ENCODE peak calls at places on chromosome 2, in eight cellular contexts. H is activated T-cell treated with anti-CD3 and anti-CD28 coated beads for 4 hours; V is caudate nucleus; L is CD4-positive, alpha-beta T cell; J is left lung; E is CD8-positive, alpha-beta memory T cell; I is foreskin fibroblast; U is SHP77. Z is an unnamed sample.

GRCh38 chr2:1553671-1554295 is 140.5 kb downstream of the TPO start:
- DNase-seq in E (no peak), U (no peak), L (no peak), I (peak; percentile 89), J (no peak), H (no peak), V (no peak), Z (no peak)

GRCh38 chr2:137220438-137220998 is 455.2 kb downstream of the THSD7B start:
- DNase-seq in L (no peak), E (no peak), U (no peak), I (peak; percentile 39), J (no peak), H (no peak), V (no peak), Z (no peak)

GRCh38 chr2:3864943-3865664 is 161.7 kb downstream of the DCDC2C start:
- DNase-seq in L (no peak), H (no peak), E (no peak), U (no peak), V (no peak), J (no peak), I (no peak), Z (no peak)

GRCh38 chr2:234595829-234596228 is 98.9 kb upstream of the ARL4C start:
- DNase-seq in E (no peak), I (no peak), V (no peak), U (no peak), L (no peak), J (no peak), H (no peak), Z (no peak)

GRCh38 chr2:113692698-113693428 is 63.6 kb downstream of the SLC35F5 start:
- DNase-seq in V (no peak), U (no peak), H (no peak), E (no peak), J (no peak), I (no peak), L (no peak), Z (no peak)

GRCh38 chr2:46547223-46548102 is 68.1 kb downstream of the TMEM247 start:
- DNase-seq in L (no peak), I (no peak), V (no peak), E (no peak), U (no peak), J (no peak), H (no peak), Z (no peak)

GRCh38 chr2:36478999-36479398 is 119.0 kb downstream of the FEZ2 start:
- DNase-seq in J (no peak), L (no peak), I (no peak), U (no peak), H (no peak), E (no peak), V (no peak), Z (no peak)

GRCh38 chr2:88128654-88129312 is 921 bp upstream of the FABP1 start:
- DNase-seq in U (no peak), J (no peak), H (no peak), L (no peak), E (no peak), V (no peak), I (no peak), Z (no peak)

GRCh38 chr2:230054079-230054478 is 14.6 kb downstream of the SLC16A14 start:
- DNase-seq in L (no peak), I (peak; percentile 49), H (no peak), V (no peak), E (no peak), J (no peak), U (no peak), Z (no peak)

GRCh38 chr2:10977636-10978035 is 65.9 kb downstream of the KCNF1 start:
- DNase-seq in J (peak; percentile 23), E (no peak), I (no peak), L (no peak), H (no peak), U (no peak), V (no peak), Z (no peak)

GRCh38 chr2:55948176-55948921 is 24.8 kb upstream of the EFEMP1 start:
- DNase-seq in I (peak; percentile 28), E (no peak), J (no peak), L (no peak), H (no peak), U (no peak), V (no peak), Z (no peak)

GRCh38 chr2:26316041-26316440 is 29.9 kb upstream of the SELENOI start:
- DNase-seq in H (no peak), I (peak; percentile 35), V (no peak), U (peak; percentile 5), J (no peak), L (no peak), E (no peak), Z (no peak)

GRCh38 chr2:8257502-8257901 is 424.4 kb upstream of the ID2 start:
- DNase-seq in U (no peak), H (no peak), I (no peak), V (no peak), L (no peak), J (no peak), E (no peak), Z (no peak)

GRCh38 chr2:98822301-98823164 is 91.6 kb upstream of the MGAT4A start:
- DNase-seq in I (peak; percentile 51), L (peak; percentile 55), U (no peak), H (peak; percentile 27), V (no peak), J (peak; percentile 95), E (peak; percentile 39), Z (peak; percentile 16)

GRCh38 chr2:234410526-234410925 is 86.4 kb downstream of the ARL4C start:
- DNase-seq in I (no peak), L (no peak), E (no peak), H (no peak), V (no peak), J (no peak), U (no peak), Z (no peak)

GRCh38 chr2:45786831-45787357 is 135.4 kb downstream of the PRKCE start:
- DNase-seq in J (no peak), V (no peak), I (no peak), E (no peak), H (no peak), U (no peak), L (no peak), Z (no peak)

GRCh38 chr2:227407601-227408089 is 19.9 kb upstream of the SCYGR1 start:
- DNase-seq in U (no peak), J (peak; percentile 88), L (no peak), V (no peak), I (peak; percentile 93), E (no peak), H (no peak), Z (no peak)

GRCh38 chr2:227153766-227154486 is 10.1 kb downstream of the COL4A4 start:
- DNase-seq in E (no peak), U (no peak), V (no peak), H (no peak), L (no peak), I (peak; percentile 16), J (no peak), Z (no peak)

GRCh38 chr2:100984892-100985307 is 17.2 kb upstream of the RPL31 start:
- DNase-seq in I (peak; percentile 84), H (peak; percentile 61), V (peak; percentile 43), J (peak; percentile 92), U (peak; percentile 67), L (peak; percentile 78), E (peak; percentile 69), Z (peak; percentile 49)

GRCh38 chr2:200476836-200477235 is 33.0 kb downstream of the KCTD18 start:
- DNase-seq in I (no peak), H (no peak), J (no peak), V (no peak), L (no peak), U (no peak), E (no peak), Z (no peak)

GRCh38 chr2:145431181-145431951 is 911.4 kb upstream of the ZEB2 start:
- DNase-seq in I (no peak), E (no peak), U (peak; percentile 33), V (no peak), L (no peak), H (no peak), J (peak; percentile 24), Z (no peak)

GRCh38 chr2:170929686-170930050 is 615 bp downstream of the GORASP2 start:
- DNase-seq in U (peak; percentile 13), E (peak; percentile 24), L (peak; percentile 10), I (peak; percentile 60), V (no peak), J (peak; percentile 91), H (peak; percentile 24), Z (peak; percentile 10)

GRCh38 chr2:43948370-43948769 is 47.4 kb downstream of the LRPPRC start:
- DNase-seq in L (no peak), I (no peak), U (no peak), E (no peak), J (no peak), H (no peak), V (no peak), Z (no peak)

GRCh38 chr2:241008711-241009121 is 10.3 kb downstream of the SNED1 start:
- DNase-seq in E (no peak), V (no peak), I (no peak), J (no peak), L (no peak), U (no peak), H (no peak), Z (no peak)

GRCh38 chr2:235127909-235128308 is 176.1 kb downstream of the SH3BP4 start:
- DNase-seq in L (no peak), I (no peak), U (no peak), V (no peak), E (no peak), H (no peak), J (no peak), Z (no peak)

GRCh38 chr2:71700041-71700879 is 246.9 kb downstream of the DYSF start:
- DNase-seq in L (no peak), H (no peak), J (peak; percentile 44), E (no peak), I (no peak), V (no peak), U (no peak), Z (no peak)

GRCh38 chr2:127174176-127174575 is 45.9 kb downstream of the CYP27C1 start:
- DNase-seq in U (peak; percentile 14), J (no peak), H (no peak), I (peak; percentile 68), V (no peak), E (no peak), L (no peak), Z (no peak)

GRCh38 chr2:5921081-5921642 is 229.0 kb downstream of the SOX11 start:
- DNase-seq in H (no peak), V (no peak), L (no peak), E (no peak), I (no peak), U (peak; percentile 9), J (no peak), Z (no peak)

GRCh38 chr2:85871494-85872164 is 17.2 kb downstream of the ST3GAL5 start:
- DNase-seq in U (no peak), L (no peak), H (no peak), J (no peak), V (no peak), E (no peak), I (no peak), Z (no peak)

GRCh38 chr2:115071534-115071933 is 629.1 kb downstream of the DPP10 start:
- DNase-seq in H (no peak), J (peak; percentile 27), U (no peak), E (no peak), I (no peak), V (no peak), L (no peak), Z (no peak)

GRCh38 chr2:23235292-23235691 is 149.7 kb upstream of the KLHL29 start:
- DNase-seq in L (no peak), U (no peak), J (no peak), I (peak; percentile 25), V (no peak), H (no peak), E (no peak), Z (no peak)

GRCh38 chr2:135942936-135943688 is 42.3 kb downstream of the DARS1 start:
- DNase-seq in L (no peak), E (no peak), H (no peak), J (no peak), I (no peak), V (no peak), U (no peak), Z (no peak)

GRCh38 chr2:196468394-196468793 is 171.1 kb upstream of the CCDC150 start:
- DNase-seq in J (no peak), I (no peak), E (no peak), V (no peak), H (no peak), U (no peak), L (no peak), Z (no peak)

GRCh38 chr2:37125404-37125803 is 31.4 kb downstream of the EIF2AK2 start:
- DNase-seq in U (no peak), I (no peak), E (no peak), V (no peak), J (no peak), H (no peak), L (no peak), Z (no peak)